ENCODE peak calls at places on chromosomes 3 and 15, in six cellular contexts. H is K562, B is H1, W is HCT116, E is HepG2, L is GM12878. Y is an unnamed sample.

GRCh38 chr15:94040523-94041248 is 190.7 kb upstream of the MCTP2 start:
- DNase-seq in H (no peak), L (no peak), W (no peak), B (no peak), E (no peak), Y (no peak)

GRCh38 chr3:98589331-98589870 is 4.0 kb downstream of the CPOX start:
- DNase-seq in B (no peak), E (no peak), L (no peak), H (no peak), W (no peak), Y (no peak)

GRCh38 chr15:80480171-80480811 is 76.1 kb downstream of the ARNT2 start:
- DNase-seq in L (no peak), W (no peak), E (peak; percentile 15), B (no peak), H (no peak), Y (no peak)

GRCh38 chr3:17300441-17300840 is 415.7 kb downstream of the PLCL2 start:
- DNase-seq in H (no peak), L (no peak), W (no peak), E (no peak), B (no peak), Y (no peak)

GRCh38 chr15:40092416-40093223 is 16.1 kb downstream of the BMF start:
- DNase-seq in L (no peak), H (no peak), W (no peak), E (peak; percentile 84), B (no peak), Y (no peak)

GRCh38 chr15:43889072-43889471 is 62.3 kb downstream of the WDR76 start:
- DNase-seq in E (no peak), W (no peak), H (no peak), L (no peak), B (no peak), Y (no peak)

GRCh38 chr3:69181592-69182211 is 59.3 kb upstream of the LMOD3 start:
- DNase-seq in E (peak; percentile 80), L (no peak), W (no peak), B (no peak), H (no peak), Y (no peak)

GRCh38 chr3:66822059-66823009 is 175.8 kb upstream of the KBTBD8 start:
- DNase-seq in W (peak; percentile 64), L (peak; percentile 9), B (peak; percentile 78), H (peak; percentile 64), E (peak; percentile 49), Y (peak; percentile 86)

GRCh38 chr3:157310329-157311065 is 126.2 kb upstream of the PTX3 start:
- DNase-seq in L (no peak), W (no peak), B (no peak), E (no peak), H (no peak), Y (peak; percentile 8)

GRCh38 chr15:75904241-75904631 is 558 bp downstream of the FBXO22 start:
- DNase-seq in B (no peak), E (peak; percentile 43), H (no peak), W (no peak), L (no peak), Y (peak; percentile 62)

GRCh38 chr3:138696661-138697370 is 88.2 kb downstream of the FAIM start:
- DNase-seq in B (no peak), W (no peak), H (no peak), E (no peak), L (no peak), Y (no peak)

GRCh38 chr3:48240000-48240710 is 749 bp upstream of the ZNF589 start:
- DNase-seq in H (no peak), L (no peak), B (peak; percentile 75), W (no peak), E (no peak), Y (no peak)

GRCh38 chr3:172102123-172102882 is 62.9 kb downstream of the FNDC3B start:
- DNase-seq in W (no peak), H (no peak), L (no peak), E (no peak), B (no peak), Y (no peak)

GRCh38 chr15:77584201-77584600 is 48.5 kb downstream of the LINGO1 start:
- DNase-seq in B (no peak), L (no peak), E (peak; percentile 38), W (no peak), H (peak; percentile 51), Y (peak; percentile 57)

GRCh38 chr3:156448300-156448699 is 106.6 kb downstream of the SSR3 start:
- DNase-seq in E (peak; percentile 5), L (no peak), B (no peak), W (peak; percentile 46), H (peak; percentile 31), Y (peak; percentile 42)

GRCh38 chr3:21643752-21644151 is 107.3 kb downstream of the ZNF385D start:
- DNase-seq in E (no peak), B (no peak), W (no peak), H (no peak), L (no peak), Y (no peak)

GRCh38 chr3:13251166-13251892 is 168.8 kb downstream of the NUP210 start:
- DNase-seq in H (no peak), E (peak; percentile 74), L (no peak), B (no peak), W (no peak), Y (peak; percentile 40)

GRCh38 chr15:87287156-87287555 is 969.4 kb downstream of the NTRK3 start:
- DNase-seq in E (no peak), H (no peak), L (no peak), W (no peak), B (no peak), Y (no peak)

GRCh38 chr3:25151497-25151896 is 276.6 kb upstream of the RARB start:
- DNase-seq in W (no peak), L (no peak), B (no peak), E (no peak), H (no peak), Y (peak; percentile 21)

GRCh38 chr3:117074833-117075232 is 365.3 kb downstream of the TUSC7 start:
- DNase-seq in B (no peak), H (no peak), W (no peak), L (no peak), E (no peak), Y (no peak)

GRCh38 chr3:119569156-119569555 is 9.7 kb upstream of the CD80 start:
- DNase-seq in L (no peak), B (no peak), E (no peak), W (no peak), H (no peak), Y (no peak)

GRCh38 chr15:70055601-70056051 is 42.1 kb downstream of the TLE3 start:
- DNase-seq in H (peak; percentile 12), L (no peak), W (no peak), E (no peak), B (no peak), Y (peak; percentile 64)

GRCh38 chr3:154656496-154656895 is 226.5 kb upstream of the GPR149 start:
- DNase-seq in B (no peak), W (no peak), H (no peak), E (no peak), L (no peak), Y (no peak)

GRCh38 chr15:75731248-75732100 is 18.8 kb upstream of the CSPG4 start:
- DNase-seq in E (no peak), W (no peak), L (no peak), H (no peak), B (no peak), Y (no peak)

GRCh38 chr3:138786788-138787276 is 47.9 kb downstream of the PIK3CB start:
- DNase-seq in H (no peak), W (no peak), E (peak; percentile 75), L (no peak), B (no peak), Y (peak; percentile 82)

GRCh38 chr15:70783610-70784021 is 20.3 kb upstream of the UACA start:
- DNase-seq in L (no peak), W (no peak), B (no peak), H (no peak), E (peak; percentile 51), Y (no peak)

GRCh38 chr3:37287776-37288175 is 113.4 kb upstream of the LRRFIP2 start:
- DNase-seq in L (no peak), W (no peak), B (no peak), E (no peak), H (no peak), Y (no peak)

GRCh38 chr15:67741313-67741712 is 84.0 kb upstream of the SKOR1 start:
- DNase-seq in E (no peak), H (no peak), W (no peak), B (no peak), L (no peak), Y (no peak)

GRCh38 chr3:45078910-45079522 is 52.9 kb downstream of the CLEC3B start:
- DNase-seq in E (no peak), B (no peak), H (peak; percentile 60), L (no peak), W (peak; percentile 59), Y (peak; percentile 59)

GRCh38 chr3:161104561-161105551 is at the start of gene B3GALNT1:
- DNase-seq in H (no peak), B (peak; percentile 23), W (no peak), L (no peak), E (no peak), Y (peak; percentile 76)

GRCh38 chr15:66163553-66163952 is 90.0 kb downstream of the MEGF11 start:
- DNase-seq in W (no peak), L (no peak), B (no peak), H (no peak), E (no peak), Y (no peak)

GRCh38 chr3:27166888-27167287 is 202.3 kb downstream of the NEK10 start:
- DNase-seq in E (no peak), H (no peak), W (no peak), B (no peak), L (no peak), Y (no peak)

GRCh38 chr15:80015156-80015555 is 44.2 kb upstream of the BCL2A1 start:
- DNase-seq in B (no peak), E (no peak), H (no peak), W (no peak), L (no peak), Y (no peak)

GRCh38 chr15:63381301-63382192 is at the start of gene CA12:
- DNase-seq in B (peak; percentile 34), H (no peak), W (no peak), L (no peak), E (peak; percentile 28), Y (peak; percentile 94)
- TF ChIP-seq JUND in B (no peak), H (no peak), W (no peak), L (no peak), E (no peak), Y (no peak)

GRCh38 chr3:53044371-53045106 is 1.3 kb downstream of the SFMBT1 start:
- DNase-seq in W (no peak), L (no peak), B (no peak), H (no peak), E (no peak), Y (peak; percentile 30)
- TF ChIP-seq JUND in W (no peak), L (no peak), B (no peak), H (no peak), E (no peak), Y (no peak)

DNA sequence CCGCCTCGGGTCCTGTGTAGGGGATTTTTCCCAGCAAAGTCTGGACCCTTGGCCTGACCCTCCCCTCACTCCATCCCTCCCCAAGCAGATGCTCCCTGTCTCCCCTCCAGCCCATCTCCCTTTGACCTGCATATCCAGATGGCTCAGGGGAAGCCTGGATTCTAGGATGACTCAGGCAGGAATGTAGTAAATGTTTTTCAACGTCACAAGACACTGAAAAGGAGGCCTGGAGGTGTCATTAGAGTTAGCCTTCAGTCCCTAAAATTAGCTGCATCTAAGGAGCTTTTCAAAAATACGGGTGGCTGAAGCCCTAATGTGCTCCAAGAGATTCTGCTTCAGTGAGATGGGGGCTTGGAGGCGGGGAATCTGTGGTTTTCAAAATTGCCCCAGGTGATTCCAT is 7.2 kb downstream of the ACAN start:
- DNase-seq in H (no peak), L (no peak), W (no peak), B (no peak), E (no peak), Y (no peak)
- TF ChIP-seq JUND in H (no peak), L (no peak), W (no peak), B (no peak), E (no peak), Y (no peak)

GRCh38 chr15:31079519-31079918 is 22.0 kb downstream of the TRPM1 start:
- DNase-seq in B (peak; percentile 73), H (no peak), E (no peak), W (no peak), L (no peak), Y (no peak)
- TF ChIP-seq JUND in B (peak; percentile 28), H (no peak), E (no peak), W (no peak), L (no peak), Y (no peak)